ENCODE peak calls at places on chromosomes 3 and 15, in four cellular contexts. Z, A, E and C are unnamed samples.

GRCh38 chr15:47514251-47514652 is 203.1 kb upstream of the SEMA6D start:
- DNase-seq in A (no peak), E (peak; percentile 49), Z (no peak), C (no peak)

GRCh38 chr15:77568960-77569646 is 63.6 kb downstream of the LINGO1 start:
- DNase-seq in Z (no peak), E (no peak), A (peak; percentile 47), C (peak; percentile 44)

GRCh38 chr3:98550833-98551232 is 19.1 kb downstream of the GPR15 start:
- DNase-seq in Z (no peak), A (no peak), E (no peak), C (no peak)

GRCh38 chr3:111980716-111981456 is 2.1 kb downstream of the ABHD10 start:
- DNase-seq in E (no peak), A (no peak), Z (no peak), C (no peak)

GRCh38 chr15:42150246-42150970 is 6.0 kb downstream of the PLA2G4F start:
- DNase-seq in Z (peak; percentile 3), E (no peak), A (no peak), C (no peak)

GRCh38 chr3:113516115-113516505 is 1.2 kb upstream of the SPICE1 start:
- DNase-seq in E (peak; percentile 37), Z (no peak), A (no peak), C (no peak)

GRCh38 chr3:142853270-142854163 is 35.4 kb downstream of the PCOLCE2 start:
- DNase-seq in E (peak; percentile 38), A (peak; percentile 32), Z (peak; percentile 22), C (no peak)

GRCh38 chr15:65806387-65806786 is 14.3 kb upstream of the DENND4A start:
- DNase-seq in Z (no peak), E (no peak), A (no peak), C (no peak)

GRCh38 chr15:42082832-42083604 is 11.3 kb downstream of the PLA2G4D start:
- DNase-seq in Z (no peak), E (no peak), A (peak; percentile 24), C (no peak)

GRCh38 chr3:79822076-79822475 is 54.3 kb upstream of the ROBO1 start:
- DNase-seq in E (no peak), Z (no peak), A (no peak), C (no peak)

GRCh38 chr3:173660645-173661299 is 263.2 kb downstream of the NLGN1 start:
- DNase-seq in A (no peak), Z (no peak), E (no peak), C (no peak)

GRCh38 chr3:150132101-150132749 is 161.5 kb upstream of the PFN2 start:
- DNase-seq in E (peak; percentile 50), A (no peak), Z (no peak), C (no peak)

GRCh38 chr3:155323063-155323666 is 29.7 kb upstream of the STRIT1 start:
- DNase-seq in Z (peak; percentile 9), A (no peak), E (peak; percentile 83), C (peak; percentile 39)

GRCh38 chr15:79644091-79644490 is 212.0 kb downstream of the MINAR1 start:
- DNase-seq in E (peak; percentile 14), A (no peak), Z (no peak), C (no peak)

GRCh38 chr3:150480802-150481201 is 65.5 kb downstream of the SERP1 start:
- DNase-seq in Z (no peak), E (no peak), A (no peak), C (no peak)

GRCh38 chr15:41850482-41851166 is 12.0 kb downstream of the PLA2G4B start:
- DNase-seq in E (no peak), Z (no peak), A (no peak), C (no peak)

GRCh38 chr3:54146383-54147239 is 24.3 kb downstream of the CACNA2D3 start:
- DNase-seq in A (peak; percentile 67), E (peak; percentile 17), Z (peak; percentile 59), C (no peak)

GRCh38 chr3:195150194-195151118 is 120.5 kb downstream of the XXYLT1 start:
- DNase-seq in A (peak; percentile 83), E (peak; percentile 97), Z (peak; percentile 93), C (peak; percentile 79)

GRCh38 chr3:172040078-172040975 is 949 bp downstream of the FNDC3B start:
- DNase-seq in E (peak; percentile 81), A (peak; percentile 87), Z (peak; percentile 92), C (peak; percentile 81)

GRCh38 chr3:184316792-184317191 is 2.4 kb downstream of the EIF4G1 start:
- DNase-seq in A (no peak), Z (no peak), E (no peak), C (no peak)

GRCh38 chr3:175585898-175586297 is 726.8 kb downstream of the NAALADL2 start:
- DNase-seq in Z (no peak), E (peak; percentile 30), A (no peak), C (no peak)

GRCh38 chr3:42510325-42510724 is 7.9 kb downstream of the VIPR1 start:
- DNase-seq in E (no peak), Z (no peak), A (no peak), C (no peak)

GRCh38 chr15:24756101-24756500 is 80.5 kb downstream of the NPAP1 start:
- DNase-seq in Z (no peak), A (no peak), E (no peak), C (no peak)

GRCh38 chr3:186079925-186080324 is 29.0 kb downstream of the ETV5 start:
- DNase-seq in E (peak; percentile 26), Z (no peak), A (no peak), C (no peak)

GRCh38 chr3:182484682-182485081 is 308.6 kb upstream of the ATP11B start:
- DNase-seq in A (no peak), E (no peak), Z (no peak), C (no peak)

GRCh38 chr15:100247228-100248225 is 94.2 kb downstream of the ADAMTS17 start:
- DNase-seq in A (no peak), E (no peak), Z (no peak), C (no peak)

GRCh38 chr3:168997488-168997887 is 666.0 kb downstream of the MECOM start:
- DNase-seq in Z (no peak), E (no peak), A (no peak), C (no peak)

GRCh38 chr3:53729618-53730017 is 116.6 kb downstream of the CHDH start:
- DNase-seq in A (no peak), E (no peak), Z (no peak), C (no peak)

GRCh38 chr15:95295311-95295710 is 1035.2 kb upstream of the NR2F2 start:
- DNase-seq in A (no peak), E (no peak), Z (no peak), C (no peak)

GRCh38 chr3:157499342-157499963 is 3.8 kb downstream of the VEPH1 start:
- DNase-seq in Z (peak; percentile 66), A (peak; percentile 73), E (no peak), C (peak; percentile 86)

GRCh38 chr3:42080452-42080872 is 10.7 kb upstream of the TRAK1 start:
- DNase-seq in A (peak; percentile 47), E (peak; percentile 18), Z (peak; percentile 49), C (no peak)

GRCh38 chr3:159923961-159924360 is 64.7 kb upstream of the IL12A start:
- DNase-seq in Z (no peak), A (no peak), E (no peak), C (no peak)

GRCh38 chr3:57026918-57027317 is 33.5 kb upstream of the SPATA12 start:
- DNase-seq in A (no peak), Z (peak; percentile 82), E (peak; percentile 4), C (no peak)

DNA sequence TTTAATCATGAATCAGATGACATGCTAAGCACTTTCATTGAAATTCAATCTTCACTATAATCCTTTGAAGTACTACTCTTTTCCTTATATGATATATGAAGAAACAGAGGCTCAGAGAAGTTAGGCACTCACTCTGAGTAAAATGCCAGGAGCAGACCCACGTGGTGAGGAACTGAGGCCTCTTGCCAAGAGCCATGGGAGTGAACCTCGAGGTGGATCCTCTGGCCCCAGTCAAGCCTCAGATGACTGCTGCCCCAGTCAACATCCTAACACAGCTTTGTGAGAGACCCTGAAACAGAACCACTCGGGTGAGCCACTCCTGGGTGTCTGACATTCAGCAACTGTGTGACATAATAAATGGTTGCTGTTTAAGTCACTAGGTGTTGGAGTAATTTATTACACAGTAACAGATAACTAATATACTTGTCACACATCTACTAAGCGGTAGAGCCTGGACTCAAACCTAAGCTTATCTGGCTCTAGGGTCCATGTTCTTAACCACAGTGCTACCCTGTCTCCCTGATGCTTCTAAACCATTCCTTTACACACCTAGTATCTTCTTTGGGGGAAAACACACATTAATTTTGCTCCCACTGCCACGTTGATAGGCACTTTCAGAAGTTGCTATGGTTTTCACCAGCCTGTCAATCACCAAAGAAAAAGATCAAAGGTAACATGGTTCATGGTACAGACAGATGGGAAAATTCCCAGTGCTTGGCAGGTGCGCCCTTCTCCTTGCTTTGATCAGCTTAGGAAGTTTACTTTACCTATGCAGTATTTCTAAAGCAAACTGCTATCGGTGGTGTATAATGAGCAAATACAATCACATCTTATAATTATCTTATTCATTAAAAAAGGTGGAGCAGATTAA is 150.9 kb downstream of the PDZRN3 start:
- DNase-seq in A (no peak), Z (no peak), E (no peak), C (no peak)
- H3K4me1 ChIP-seq in A (peaks cover 41% of the 10 kb centered on the region), Z (peaks cover 20% of the 10 kb centered on the region), E (no peaks in the 10 kb centered on the region), C (peaks cover 7% of the 10 kb centered on the region)

GRCh38 chr3:6229778-6230410 is 631.0 kb upstream of the GRM7 start:
- DNase-seq in Z (no peak), E (no peak), A (no peak), C (no peak)
- H3K27ac ChIP-seq in Z (no peak overlapping the region), E (no peak overlapping the region), A (no peak overlapping the region), C (no peak overlapping the region)

DNA sequence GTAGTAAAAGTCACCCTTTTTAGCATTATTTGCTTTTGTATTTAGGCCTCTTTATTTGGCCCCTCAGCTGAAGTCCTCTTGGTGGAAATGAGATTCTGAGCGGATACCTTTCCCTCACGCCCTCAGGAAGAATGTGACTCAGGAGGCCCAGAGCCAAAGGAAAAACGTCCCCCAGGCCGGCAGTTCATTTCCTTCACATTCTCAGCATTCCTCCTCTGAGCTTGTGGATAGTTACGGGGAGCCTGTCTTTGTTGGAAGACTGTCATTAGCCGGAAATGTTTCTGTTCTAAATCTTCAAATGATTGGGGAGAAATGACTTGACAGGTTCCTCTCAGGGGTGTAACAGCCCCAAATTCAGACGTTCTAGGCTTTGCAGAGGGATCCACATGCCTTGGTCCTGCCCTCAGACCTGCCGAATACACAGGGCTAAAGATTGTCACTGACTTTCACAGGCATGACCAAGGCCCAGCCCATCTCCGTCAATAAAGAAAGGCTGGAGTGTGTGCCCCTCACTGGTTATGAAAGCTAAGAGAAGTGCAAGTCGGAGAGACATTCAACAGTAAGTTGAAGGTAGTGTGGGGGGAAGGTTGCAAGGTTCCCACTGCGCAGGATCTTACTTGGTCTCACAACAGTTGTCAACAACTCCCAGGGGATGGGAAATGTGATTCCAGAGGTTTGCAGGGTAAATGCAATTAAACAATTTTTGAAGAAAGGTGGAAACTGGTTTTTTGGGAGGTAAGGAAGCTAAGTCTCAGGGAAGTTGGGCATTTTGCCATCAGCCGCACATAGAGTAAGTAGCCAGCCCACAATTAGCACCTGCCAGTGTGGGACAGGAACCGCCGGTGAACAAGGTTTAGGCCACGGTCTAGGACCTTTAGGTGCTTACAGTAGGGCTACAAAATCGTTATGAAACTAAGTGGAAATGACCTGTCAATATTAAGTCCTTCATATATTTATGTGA is 39.7 kb upstream of the MYZAP start:
- DNase-seq in E (peak; percentile 83), A (peak; percentile 68), Z (no peak), C (peak; percentile 71)
- H3K4me1 ChIP-seq in E (peaks cover 41% of the 10 kb centered on the region), A (peaks cover 72% of the 10 kb centered on the region), Z (peaks cover 12% of the 10 kb centered on the region), C (peaks cover 21% of the 10 kb centered on the region)

GRCh38 chr3:67001086-67001861 is 3.2 kb downstream of the KBTBD8 start:
- DNase-seq in A (no peak), E (no peak), Z (no peak), C (no peak)

GRCh38 chr3:67008388-67008787 is 10.3 kb downstream of the KBTBD8 start:
- DNase-seq in Z (no peak), E (no peak), A (no peak), C (no peak)

GRCh38 chr3:67009716-67010115 is 11.6 kb downstream of the KBTBD8 start:
- DNase-seq in A (no peak), Z (no peak), E (no peak), C (no peak)

GRCh38 chr3:67006460-67006859 is 8.4 kb downstream of the KBTBD8 start:
- DNase-seq in Z (no peak), E (no peak), A (no peak), C (no peak)

GRCh38 chr3:67005974-67006373 is 7.9 kb downstream of the KBTBD8 start:
- DNase-seq in Z (no peak), A (no peak), E (no peak), C (no peak)
- H3K27ac ChIP-seq in Z (no peak overlapping the region), A (no peak overlapping the region), E (no peak overlapping the region), C (no peak overlapping the region)